ENCODE peak calls at places on chromosomes 6 and 20, in seven cellular contexts. Z is left lung; T is naive B cell; X is thoracic aorta; I is CD4-positive, alpha-beta T cell; S is T follicular helper cell; N is OCI-LY7. E is an unnamed sample.

GRCh38 chr6:166691199-166691598 is 64.1 kb upstream of the RPS6KA2 start:
- DNase-seq in X (no peak), I (no peak), N (no peak), T (no peak), S (no peak), Z (peak; percentile 53), E (peak; percentile 17)

GRCh38 chr6:133198725-133199124 is 42.4 kb upstream of the EYA4 start:
- DNase-seq in Z (no peak), I (no peak), N (no peak), T (no peak), X (no peak), S (no peak), E (no peak)

GRCh38 chr6:157064502-157064901 is 258.8 kb downstream of the TMEM242 start:
- DNase-seq in S (no peak), T (no peak), N (no peak), I (no peak), X (no peak), Z (no peak), E (no peak)

GRCh38 chr6:56387621-56388413 is 140.4 kb upstream of the COL21A1 start:
- DNase-seq in T (no peak), Z (peak; percentile 63), S (no peak), N (no peak), X (peak; percentile 21), I (no peak), E (no peak)

GRCh38 chr20:25219365-25219764 is 23.9 kb downstream of the ENTPD6 start:
- DNase-seq in Z (no peak), N (no peak), T (no peak), X (no peak), I (no peak), S (no peak), E (no peak)

GRCh38 chr20:1835126-1835525 is 60.1 kb upstream of the SIRPA start:
- DNase-seq in N (no peak), X (no peak), T (no peak), S (no peak), I (no peak), Z (no peak), E (no peak)

GRCh38 chr6:120355822-120356221 is 978.5 kb downstream of the TBC1D32 start:
- DNase-seq in N (no peak), T (no peak), I (no peak), S (no peak), X (no peak), Z (no peak), E (no peak)

GRCh38 chr20:20992274-20992673 is 113.9 kb downstream of the LINC00237 start:
- DNase-seq in X (no peak), N (no peak), T (no peak), Z (no peak), S (no peak), I (no peak), E (no peak)

GRCh38 chr6:2021713-2022125 is 223.7 kb downstream of the GMDS start:
- DNase-seq in S (no peak), N (no peak), T (no peak), X (no peak), I (no peak), Z (peak; percentile 37), E (peak; percentile 66)

GRCh38 chr20:10074513-10074912 is 39.7 kb downstream of the ANKEF1 start:
- DNase-seq in I (no peak), T (no peak), X (peak; percentile 4), Z (peak; percentile 36), S (no peak), N (no peak), E (peak; percentile 78)

GRCh38 chr6:98576811-98577210 is 257.6 kb upstream of the POU3F2 start:
- DNase-seq in Z (no peak), S (no peak), X (no peak), N (no peak), I (no peak), T (no peak), E (no peak)